ENCODE peak calls at places on chromosomes 5 and 9, in five cellular contexts. One of them, this sample, is unnamed.

GRCh38 chr5:40680741-40681350 is 1.1 kb downstream of the PTGER4 start:
- DNase-seq in cardiac muscle cell: no peak
- DNase-seq in OCI-M1: no peak
- DNase-seq in HTR-8/SVneo: no peak
- DNase-seq in Caki2: no peak
- DNase-seq in this sample: no peak

GRCh38 chr9:106286249-106286648 is 576.7 kb upstream of the ZNF462 start:
- DNase-seq in cardiac muscle cell: peak
- DNase-seq in Caki2: no peak
- DNase-seq in HTR-8/SVneo: no peak
- DNase-seq in OCI-M1: peak
- DNase-seq in this sample: no peak

GRCh38 chr9:128928624-128929023 is 7.8 kb downstream of the PHYHD1 start:
- DNase-seq in Caki2: no peak
- DNase-seq in HTR-8/SVneo: no peak
- DNase-seq in OCI-M1: no peak
- DNase-seq in cardiac muscle cell: no peak
- DNase-seq in this sample: no peak

GRCh38 chr9:99154356-99154755 is 49.4 kb downstream of the TGFBR1 start:
- DNase-seq in cardiac muscle cell: no peak
- DNase-seq in OCI-M1: no peak
- DNase-seq in HTR-8/SVneo: no peak
- DNase-seq in Caki2: no peak
- DNase-seq in this sample: no peak

GRCh38 chr9:20903214-20903613 is 128.2 kb downstream of the HACD4 start:
- DNase-seq in cardiac muscle cell: no peak
- DNase-seq in Caki2: no peak
- DNase-seq in HTR-8/SVneo: no peak
- DNase-seq in OCI-M1: no peak
- DNase-seq in this sample: no peak

GRCh38 chr9:136047775-136048559 is 47.1 kb downstream of the NACC2 start:
- DNase-seq in HTR-8/SVneo: no peak
- DNase-seq in OCI-M1: no peak
- DNase-seq in cardiac muscle cell: no peak
- DNase-seq in Caki2: no peak
- DNase-seq in this sample: no peak

GRCh38 chr5:176921669-176922196 is 22.6 kb upstream of the HK3 start:
- DNase-seq in HTR-8/SVneo: no peak
- DNase-seq in Caki2: no peak
- DNase-seq in OCI-M1: no peak
- DNase-seq in cardiac muscle cell: no peak
- DNase-seq in this sample: no peak

GRCh38 chr9:104494808-104495207 is 9.3 kb upstream of the OR13F1 start:
- DNase-seq in HTR-8/SVneo: peak
- DNase-seq in cardiac muscle cell: peak
- DNase-seq in OCI-M1: peak
- DNase-seq in Caki2: no peak
- DNase-seq in this sample: peak

GRCh38 chr5:73911761-73912393 is 285.9 kb downstream of the ARHGEF28 start:
- DNase-seq in OCI-M1: no peak
- DNase-seq in HTR-8/SVneo: no peak
- DNase-seq in Caki2: no peak
- DNase-seq in cardiac muscle cell: no peak
- DNase-seq in this sample: no peak

GRCh38 chr5:59685806-59686205 is 207.7 kb downstream of the PDE4D start:
- DNase-seq in OCI-M1: no peak
- DNase-seq in cardiac muscle cell: peak
- DNase-seq in HTR-8/SVneo: no peak
- DNase-seq in Caki2: no peak
- DNase-seq in this sample: no peak

GRCh38 chr5:38414348-38414747 is 142.1 kb downstream of the LIFR start:
- DNase-seq in cardiac muscle cell: no peak
- DNase-seq in HTR-8/SVneo: no peak
- DNase-seq in Caki2: no peak
- DNase-seq in OCI-M1: peak
- DNase-seq in this sample: no peak

GRCh38 chr9:137551656-137552534 is at the start of gene MRPL41:
- DNase-seq in Caki2: peak
- DNase-seq in OCI-M1: peak
- DNase-seq in HTR-8/SVneo: peak
- DNase-seq in cardiac muscle cell: peak
- DNase-seq in this sample: peak

GRCh38 chr5:155189981-155190380 is 176.4 kb downstream of the KIF4B start:
- DNase-seq in OCI-M1: no peak
- DNase-seq in Caki2: no peak
- DNase-seq in HTR-8/SVneo: no peak
- DNase-seq in cardiac muscle cell: no peak
- DNase-seq in this sample: no peak

GRCh38 chr9:120080781-120081180 is 499.2 kb downstream of the CDK5RAP2 start:
- DNase-seq in HTR-8/SVneo: no peak
- DNase-seq in OCI-M1: no peak
- DNase-seq in Caki2: no peak
- DNase-seq in cardiac muscle cell: no peak
- DNase-seq in this sample: no peak

GRCh38 chr5:41413067-41413466 is 97.3 kb downstream of the PLCXD3 start:
- DNase-seq in cardiac muscle cell: no peak
- DNase-seq in Caki2: no peak
- DNase-seq in OCI-M1: no peak
- DNase-seq in HTR-8/SVneo: no peak
- DNase-seq in this sample: no peak

GRCh38 chr9:135239769-135240141 is 152.3 kb downstream of the OLFM1 start:
- DNase-seq in cardiac muscle cell: no peak
- DNase-seq in HTR-8/SVneo: no peak
- DNase-seq in OCI-M1: no peak
- DNase-seq in Caki2: no peak
- DNase-seq in this sample: no peak

This sample was measured in T47D.